ENCODE peak calls at places on chromosome 7, in seven cellular contexts. One of them, this sample, is unnamed.

GRCh38 chr7:111678281-111678680 is 116.0 kb upstream of the IMMP2L start:
- DNase-seq in WERI-Rb-1: no peak
- DNase-seq in osteocyte: no peak
- DNase-seq in EL: peak; percentile 34
- DNase-seq in stimulated activated naive CD8-positive, alpha-beta T cell treated with anti-CD3 and anti-CD28 coated beads, Interleukin-15, Interleukin-2, amounts not matched to agents 100 U/mL and 50 U/mL, for 24 hours: no peak
- DNase-seq in iPS-NIHi11: no peak
- DNase-seq in ecto neural progenitor cell: no peak
- DNase-seq in this sample: no peak

GRCh38 chr7:2736411-2736914 is 48.5 kb downstream of the AMZ1 start:
- DNase-seq in osteocyte: peak; percentile 70
- DNase-seq in WERI-Rb-1: no peak
- DNase-seq in ecto neural progenitor cell: no peak
- DNase-seq in stimulated activated naive CD8-positive, alpha-beta T cell treated with anti-CD3 and anti-CD28 coated beads, Interleukin-15, Interleukin-2, amounts not matched to agents 100 U/mL and 50 U/mL, for 24 hours: no peak
- DNase-seq in iPS-NIHi11: no peak
- DNase-seq in EL: no peak
- DNase-seq in this sample: no peak

GRCh38 chr7:88700725-88701124 is 58.8 kb upstream of the ZNF804B start:
- DNase-seq in WERI-Rb-1: no peak
- DNase-seq in EL: no peak
- DNase-seq in stimulated activated naive CD8-positive, alpha-beta T cell treated with anti-CD3 and anti-CD28 coated beads, Interleukin-15, Interleukin-2, amounts not matched to agents 100 U/mL and 50 U/mL, for 24 hours: no peak
- DNase-seq in iPS-NIHi11: no peak
- DNase-seq in osteocyte: no peak
- DNase-seq in ecto neural progenitor cell: no peak
- DNase-seq in this sample: no peak

GRCh38 chr7:99428972-99429566 is 9.5 kb downstream of the PTCD1 start:
- DNase-seq in WERI-Rb-1: no peak
- DNase-seq in stimulated activated naive CD8-positive, alpha-beta T cell treated with anti-CD3 and anti-CD28 coated beads, Interleukin-15, Interleukin-2, amounts not matched to agents 100 U/mL and 50 U/mL, for 24 hours: no peak
- DNase-seq in ecto neural progenitor cell: no peak
- DNase-seq in EL: no peak
- DNase-seq in iPS-NIHi11: no peak
- DNase-seq in osteocyte: no peak
- DNase-seq in this sample: no peak

GRCh38 chr7:11298220-11298619 is 324.5 kb downstream of the PHF14 start:
- DNase-seq in iPS-NIHi11: no peak
- DNase-seq in EL: no peak
- DNase-seq in WERI-Rb-1: no peak
- DNase-seq in ecto neural progenitor cell: no peak
- DNase-seq in osteocyte: no peak
- DNase-seq in stimulated activated naive CD8-positive, alpha-beta T cell treated with anti-CD3 and anti-CD28 coated beads, Interleukin-15, Interleukin-2, amounts not matched to agents 100 U/mL and 50 U/mL, for 24 hours: no peak
- DNase-seq in this sample: no peak

GRCh38 chr7:23061327-23061726 is 44.3 kb upstream of the KLHL7 start:
- DNase-seq in WERI-Rb-1: no peak
- DNase-seq in ecto neural progenitor cell: no peak
- DNase-seq in stimulated activated naive CD8-positive, alpha-beta T cell treated with anti-CD3 and anti-CD28 coated beads, Interleukin-15, Interleukin-2, amounts not matched to agents 100 U/mL and 50 U/mL, for 24 hours: no peak
- DNase-seq in EL: no peak
- DNase-seq in iPS-NIHi11: no peak
- DNase-seq in osteocyte: no peak
- DNase-seq in this sample: no peak

GRCh38 chr7:3095046-3095445 is 51.4 kb upstream of the CARD11 start:
- DNase-seq in iPS-NIHi11: no peak
- DNase-seq in stimulated activated naive CD8-positive, alpha-beta T cell treated with anti-CD3 and anti-CD28 coated beads, Interleukin-15, Interleukin-2, amounts not matched to agents 100 U/mL and 50 U/mL, for 24 hours: peak; percentile 52
- DNase-seq in WERI-Rb-1: no peak
- DNase-seq in ecto neural progenitor cell: no peak
- DNase-seq in osteocyte: no peak
- DNase-seq in EL: no peak
- DNase-seq in this sample: peak; percentile 32

GRCh38 chr7:85602196-85602595 is 415.3 kb upstream of the SEMA3D start:
- DNase-seq in iPS-NIHi11: no peak
- DNase-seq in osteocyte: no peak
- DNase-seq in ecto neural progenitor cell: no peak
- DNase-seq in WERI-Rb-1: no peak
- DNase-seq in EL: peak; percentile 44
- DNase-seq in stimulated activated naive CD8-positive, alpha-beta T cell treated with anti-CD3 and anti-CD28 coated beads, Interleukin-15, Interleukin-2, amounts not matched to agents 100 U/mL and 50 U/mL, for 24 hours: no peak
- DNase-seq in this sample: no peak

GRCh38 chr7:2100278-2101205 is 132.2 kb downstream of the MAD1L1 start:
- DNase-seq in WERI-Rb-1: no peak
- DNase-seq in osteocyte: no peak
- DNase-seq in ecto neural progenitor cell: no peak
- DNase-seq in iPS-NIHi11: no peak
- DNase-seq in EL: peak; percentile 21
- DNase-seq in stimulated activated naive CD8-positive, alpha-beta T cell treated with anti-CD3 and anti-CD28 coated beads, Interleukin-15, Interleukin-2, amounts not matched to agents 100 U/mL and 50 U/mL, for 24 hours: peak; percentile 43
- DNase-seq in this sample: no peak

GRCh38 chr7:12456506-12456905 is 52.8 kb upstream of the VWDE start:
- DNase-seq in EL: no peak
- DNase-seq in osteocyte: no peak
- DNase-seq in ecto neural progenitor cell: no peak
- DNase-seq in iPS-NIHi11: peak; percentile 17
- DNase-seq in stimulated activated naive CD8-positive, alpha-beta T cell treated with anti-CD3 and anti-CD28 coated beads, Interleukin-15, Interleukin-2, amounts not matched to agents 100 U/mL and 50 U/mL, for 24 hours: no peak
- DNase-seq in WERI-Rb-1: no peak
- DNase-seq in this sample: no peak

GRCh38 chr7:114141415-114141814 is 222.6 kb upstream of the PPP1R3A start:
- DNase-seq in stimulated activated naive CD8-positive, alpha-beta T cell treated with anti-CD3 and anti-CD28 coated beads, Interleukin-15, Interleukin-2, amounts not matched to agents 100 U/mL and 50 U/mL, for 24 hours: no peak
- DNase-seq in iPS-NIHi11: peak; percentile 14
- DNase-seq in osteocyte: no peak
- DNase-seq in ecto neural progenitor cell: no peak
- DNase-seq in EL: no peak
- DNase-seq in WERI-Rb-1: no peak
- DNase-seq in this sample: no peak

GRCh38 chr7:103685646-103686418 is 239.8 kb upstream of the SLC26A5 start:
- DNase-seq in EL: no peak
- DNase-seq in osteocyte: no peak
- DNase-seq in stimulated activated naive CD8-positive, alpha-beta T cell treated with anti-CD3 and anti-CD28 coated beads, Interleukin-15, Interleukin-2, amounts not matched to agents 100 U/mL and 50 U/mL, for 24 hours: no peak
- DNase-seq in ecto neural progenitor cell: no peak
- DNase-seq in WERI-Rb-1: no peak
- DNase-seq in iPS-NIHi11: no peak
- DNase-seq in this sample: no peak

GRCh38 chr7:41238851-41239331 is 464.0 kb downstream of the INHBA start:
- DNase-seq in WERI-Rb-1: no peak
- DNase-seq in iPS-NIHi11: no peak
- DNase-seq in stimulated activated naive CD8-positive, alpha-beta T cell treated with anti-CD3 and anti-CD28 coated beads, Interleukin-15, Interleukin-2, amounts not matched to agents 100 U/mL and 50 U/mL, for 24 hours: no peak
- DNase-seq in osteocyte: no peak
- DNase-seq in ecto neural progenitor cell: no peak
- DNase-seq in EL: peak; percentile 83
- DNase-seq in this sample: no peak

GRCh38 chr7:43141091-43141490 is 28.6 kb downstream of the HECW1 start:
- DNase-seq in EL: no peak
- DNase-seq in iPS-NIHi11: peak; percentile 41
- DNase-seq in osteocyte: no peak
- DNase-seq in stimulated activated naive CD8-positive, alpha-beta T cell treated with anti-CD3 and anti-CD28 coated beads, Interleukin-15, Interleukin-2, amounts not matched to agents 100 U/mL and 50 U/mL, for 24 hours: no peak
- DNase-seq in WERI-Rb-1: no peak
- DNase-seq in ecto neural progenitor cell: no peak
- DNase-seq in this sample: no peak

GRCh38 chr7:151999337-152000090 is 26.0 kb upstream of the GALNT11 start:
- DNase-seq in ecto neural progenitor cell: no peak
- DNase-seq in stimulated activated naive CD8-positive, alpha-beta T cell treated with anti-CD3 and anti-CD28 coated beads, Interleukin-15, Interleukin-2, amounts not matched to agents 100 U/mL and 50 U/mL, for 24 hours: no peak
- DNase-seq in EL: no peak
- DNase-seq in osteocyte: no peak
- DNase-seq in iPS-NIHi11: no peak
- DNase-seq in WERI-Rb-1: no peak
- DNase-seq in this sample: no peak

GRCh38 chr7:130294314-130294713 is 1.4 kb downstream of the CPA4 start:
- DNase-seq in WERI-Rb-1: no peak
- DNase-seq in EL: peak; percentile 23
- DNase-seq in osteocyte: no peak
- DNase-seq in ecto neural progenitor cell: no peak
- DNase-seq in stimulated activated naive CD8-positive, alpha-beta T cell treated with anti-CD3 and anti-CD28 coated beads, Interleukin-15, Interleukin-2, amounts not matched to agents 100 U/mL and 50 U/mL, for 24 hours: no peak
- DNase-seq in iPS-NIHi11: no peak
- DNase-seq in this sample: no peak

GRCh38 chr7:132636581-132636980 is 60.3 kb upstream of the PLXNA4 start:
- DNase-seq in iPS-NIHi11: no peak
- DNase-seq in WERI-Rb-1: no peak
- DNase-seq in ecto neural progenitor cell: no peak
- DNase-seq in osteocyte: no peak
- DNase-seq in EL: no peak
- DNase-seq in stimulated activated naive CD8-positive, alpha-beta T cell treated with anti-CD3 and anti-CD28 coated beads, Interleukin-15, Interleukin-2, amounts not matched to agents 100 U/mL and 50 U/mL, for 24 hours: no peak
- DNase-seq in this sample: no peak

GRCh38 chr7:113963356-113963755 is 44.5 kb upstream of the PPP1R3A start:
- DNase-seq in WERI-Rb-1: no peak
- DNase-seq in ecto neural progenitor cell: no peak
- DNase-seq in osteocyte: no peak
- DNase-seq in EL: no peak
- DNase-seq in iPS-NIHi11: no peak
- DNase-seq in stimulated activated naive CD8-positive, alpha-beta T cell treated with anti-CD3 and anti-CD28 coated beads, Interleukin-15, Interleukin-2, amounts not matched to agents 100 U/mL and 50 U/mL, for 24 hours: no peak
- DNase-seq in this sample: no peak

GRCh38 chr7:158517072-158517471 is 70.6 kb downstream of the PTPRN2 start:
- DNase-seq in stimulated activated naive CD8-positive, alpha-beta T cell treated with anti-CD3 and anti-CD28 coated beads, Interleukin-15, Interleukin-2, amounts not matched to agents 100 U/mL and 50 U/mL, for 24 hours: no peak
- DNase-seq in iPS-NIHi11: no peak
- DNase-seq in WERI-Rb-1: no peak
- DNase-seq in ecto neural progenitor cell: no peak
- DNase-seq in EL: no peak
- DNase-seq in osteocyte: no peak
- DNase-seq in this sample: no peak

GRCh38 chr7:44267719-44268413 is 57.5 kb downstream of the CAMK2B start:
- DNase-seq in iPS-NIHi11: no peak
- DNase-seq in osteocyte: no peak
- DNase-seq in EL: no peak
- DNase-seq in ecto neural progenitor cell: no peak
- DNase-seq in stimulated activated naive CD8-positive, alpha-beta T cell treated with anti-CD3 and anti-CD28 coated beads, Interleukin-15, Interleukin-2, amounts not matched to agents 100 U/mL and 50 U/mL, for 24 hours: no peak
- DNase-seq in WERI-Rb-1: peak; percentile 48
- DNase-seq in this sample: no peak

GRCh38 chr7:103325744-103326143 is 18.8 kb downstream of the DNAJC2 start:
- DNase-seq in EL: no peak
- DNase-seq in iPS-NIHi11: no peak
- DNase-seq in osteocyte: no peak
- DNase-seq in WERI-Rb-1: no peak
- DNase-seq in stimulated activated naive CD8-positive, alpha-beta T cell treated with anti-CD3 and anti-CD28 coated beads, Interleukin-15, Interleukin-2, amounts not matched to agents 100 U/mL and 50 U/mL, for 24 hours: no peak
- DNase-seq in ecto neural progenitor cell: no peak
- DNase-seq in this sample: no peak

GRCh38 chr7:21670496-21670895 is 127.7 kb downstream of the DNAH11 start:
- DNase-seq in stimulated activated naive CD8-positive, alpha-beta T cell treated with anti-CD3 and anti-CD28 coated beads, Interleukin-15, Interleukin-2, amounts not matched to agents 100 U/mL and 50 U/mL, for 24 hours: no peak
- DNase-seq in WERI-Rb-1: no peak
- DNase-seq in EL: no peak
- DNase-seq in ecto neural progenitor cell: no peak
- DNase-seq in iPS-NIHi11: no peak
- DNase-seq in osteocyte: no peak
- DNase-seq in this sample: no peak

GRCh38 chr7:113209449-113210203 is 91.3 kb upstream of the SMIM30 start:
- DNase-seq in iPS-NIHi11: no peak
- DNase-seq in osteocyte: no peak
- DNase-seq in EL: peak; percentile 41
- DNase-seq in ecto neural progenitor cell: no peak
- DNase-seq in WERI-Rb-1: no peak
- DNase-seq in stimulated activated naive CD8-positive, alpha-beta T cell treated with anti-CD3 and anti-CD28 coated beads, Interleukin-15, Interleukin-2, amounts not matched to agents 100 U/mL and 50 U/mL, for 24 hours: no peak
- DNase-seq in this sample: no peak

GRCh38 chr7:70325509-70326101 is 727.3 kb downstream of the AUTS2 start:
- DNase-seq in stimulated activated naive CD8-positive, alpha-beta T cell treated with anti-CD3 and anti-CD28 coated beads, Interleukin-15, Interleukin-2, amounts not matched to agents 100 U/mL and 50 U/mL, for 24 hours: no peak
- DNase-seq in iPS-NIHi11: no peak
- DNase-seq in osteocyte: no peak
- DNase-seq in EL: no peak
- DNase-seq in ecto neural progenitor cell: no peak
- DNase-seq in WERI-Rb-1: peak; percentile 47
- DNase-seq in this sample: no peak

GRCh38 chr7:157846281-157846680 is 509.5 kb downstream of the DNAJB6 start:
- DNase-seq in osteocyte: no peak
- DNase-seq in WERI-Rb-1: no peak
- DNase-seq in EL: no peak
- DNase-seq in ecto neural progenitor cell: no peak
- DNase-seq in stimulated activated naive CD8-positive, alpha-beta T cell treated with anti-CD3 and anti-CD28 coated beads, Interleukin-15, Interleukin-2, amounts not matched to agents 100 U/mL and 50 U/mL, for 24 hours: no peak
- DNase-seq in iPS-NIHi11: no peak
- DNase-seq in this sample: no peak

GRCh38 chr7:21850531-21851285 is 95.0 kb downstream of the CDCA7L start:
- DNase-seq in WERI-Rb-1: no peak
- DNase-seq in stimulated activated naive CD8-positive, alpha-beta T cell treated with anti-CD3 and anti-CD28 coated beads, Interleukin-15, Interleukin-2, amounts not matched to agents 100 U/mL and 50 U/mL, for 24 hours: no peak
- DNase-seq in EL: peak; percentile 58
- DNase-seq in iPS-NIHi11: no peak
- DNase-seq in ecto neural progenitor cell: no peak
- DNase-seq in osteocyte: no peak
- DNase-seq in this sample: no peak

GRCh38 chr7:11244149-11244548 is 270.5 kb downstream of the PHF14 start:
- DNase-seq in iPS-NIHi11: no peak
- DNase-seq in stimulated activated naive CD8-positive, alpha-beta T cell treated with anti-CD3 and anti-CD28 coated beads, Interleukin-15, Interleukin-2, amounts not matched to agents 100 U/mL and 50 U/mL, for 24 hours: no peak
- DNase-seq in osteocyte: no peak
- DNase-seq in ecto neural progenitor cell: no peak
- DNase-seq in EL: no peak
- DNase-seq in WERI-Rb-1: no peak
- DNase-seq in this sample: no peak

GRCh38 chr7:103613655-103614642 is 167.9 kb upstream of the SLC26A5 start:
- DNase-seq in EL: peak; percentile 33
- DNase-seq in WERI-Rb-1: peak; percentile 47
- DNase-seq in stimulated activated naive CD8-positive, alpha-beta T cell treated with anti-CD3 and anti-CD28 coated beads, Interleukin-15, Interleukin-2, amounts not matched to agents 100 U/mL and 50 U/mL, for 24 hours: no peak
- DNase-seq in osteocyte: no peak
- DNase-seq in iPS-NIHi11: no peak
- DNase-seq in ecto neural progenitor cell: no peak
- DNase-seq in this sample: no peak

GRCh38 chr7:5421626-5422323 is 1.9 kb downstream of the TNRC18 start:
- DNase-seq in stimulated activated naive CD8-positive, alpha-beta T cell treated with anti-CD3 and anti-CD28 coated beads, Interleukin-15, Interleukin-2, amounts not matched to agents 100 U/mL and 50 U/mL, for 24 hours: peak; percentile 21
- DNase-seq in iPS-NIHi11: peak; percentile 3
- DNase-seq in WERI-Rb-1: no peak
- DNase-seq in ecto neural progenitor cell: peak; percentile 67
- DNase-seq in osteocyte: no peak
- DNase-seq in EL: peak; percentile 81
- DNase-seq in this sample: no peak

GRCh38 chr7:157769016-157769869 is 432.4 kb downstream of the DNAJB6 start:
- DNase-seq in WERI-Rb-1: peak; percentile 43
- DNase-seq in EL: no peak
- DNase-seq in osteocyte: no peak
- DNase-seq in iPS-NIHi11: no peak
- DNase-seq in stimulated activated naive CD8-positive, alpha-beta T cell treated with anti-CD3 and anti-CD28 coated beads, Interleukin-15, Interleukin-2, amounts not matched to agents 100 U/mL and 50 U/mL, for 24 hours: no peak
- DNase-seq in ecto neural progenitor cell: no peak
- DNase-seq in this sample: no peak

GRCh38 chr7:155992538-155992937 is 180.3 kb upstream of the SHH start:
- DNase-seq in EL: no peak
- DNase-seq in stimulated activated naive CD8-positive, alpha-beta T cell treated with anti-CD3 and anti-CD28 coated beads, Interleukin-15, Interleukin-2, amounts not matched to agents 100 U/mL and 50 U/mL, for 24 hours: no peak
- DNase-seq in WERI-Rb-1: no peak
- DNase-seq in ecto neural progenitor cell: no peak
- DNase-seq in osteocyte: no peak
- DNase-seq in iPS-NIHi11: no peak
- DNase-seq in this sample: no peak

GRCh38 chr7:127758845-127759244 is 106.9 kb downstream of the SND1 start:
- DNase-seq in ecto neural progenitor cell: no peak
- DNase-seq in EL: no peak
- DNase-seq in iPS-NIHi11: no peak
- DNase-seq in WERI-Rb-1: no peak
- DNase-seq in osteocyte: no peak
- DNase-seq in stimulated activated naive CD8-positive, alpha-beta T cell treated with anti-CD3 and anti-CD28 coated beads, Interleukin-15, Interleukin-2, amounts not matched to agents 100 U/mL and 50 U/mL, for 24 hours: no peak
- DNase-seq in this sample: no peak

GRCh38 chr7:44057181-44057848 is 8.1 kb downstream of the PGAM2 start:
- DNase-seq in osteocyte: no peak
- DNase-seq in ecto neural progenitor cell: no peak
- DNase-seq in EL: no peak
- DNase-seq in WERI-Rb-1: no peak
- DNase-seq in stimulated activated naive CD8-positive, alpha-beta T cell treated with anti-CD3 and anti-CD28 coated beads, Interleukin-15, Interleukin-2, amounts not matched to agents 100 U/mL and 50 U/mL, for 24 hours: no peak
- DNase-seq in iPS-NIHi11: no peak
- DNase-seq in this sample: no peak

GRCh38 chr7:28658392-28658791 is 246.1 kb downstream of the CREB5 start:
- DNase-seq in osteocyte: no peak
- DNase-seq in WERI-Rb-1: no peak
- DNase-seq in ecto neural progenitor cell: no peak
- DNase-seq in stimulated activated naive CD8-positive, alpha-beta T cell treated with anti-CD3 and anti-CD28 coated beads, Interleukin-15, Interleukin-2, amounts not matched to agents 100 U/mL and 50 U/mL, for 24 hours: no peak
- DNase-seq in iPS-NIHi11: no peak
- DNase-seq in EL: no peak
- DNase-seq in this sample: no peak

GRCh38 chr7:47278043-47278442 is 303.9 kb downstream of the TNS3 start:
- DNase-seq in ecto neural progenitor cell: no peak
- DNase-seq in osteocyte: no peak
- DNase-seq in EL: no peak
- DNase-seq in WERI-Rb-1: no peak
- DNase-seq in stimulated activated naive CD8-positive, alpha-beta T cell treated with anti-CD3 and anti-CD28 coated beads, Interleukin-15, Interleukin-2, amounts not matched to agents 100 U/mL and 50 U/mL, for 24 hours: no peak
- DNase-seq in iPS-NIHi11: no peak
- DNase-seq in this sample: no peak

GRCh38 chr7:138239244-138239643 is 163.0 kb downstream of the AKR1D1 start:
- DNase-seq in osteocyte: no peak
- DNase-seq in EL: peak; percentile 20
- DNase-seq in WERI-Rb-1: no peak
- DNase-seq in ecto neural progenitor cell: no peak
- DNase-seq in iPS-NIHi11: no peak
- DNase-seq in stimulated activated naive CD8-positive, alpha-beta T cell treated with anti-CD3 and anti-CD28 coated beads, Interleukin-15, Interleukin-2, amounts not matched to agents 100 U/mL and 50 U/mL, for 24 hours: no peak
- DNase-seq in this sample: no peak

This sample was measured in CD4-positive, alpha-beta T cell.